ENCODE peak calls at places on chromosomes 12 and 14, in five cellular contexts. Y is fibroblast of pulmonary artery, C is Calu3, F is endothelial cell of umbilical vein, V is uterus. N is an unnamed sample.

GRCh38 chr14:66404051-66404450 is 82.1 kb upstream of the CCDC196 start:
- DNase-seq in Y (no peak), C (no peak), F (no peak), V (no peak), N (no peak)

GRCh38 chr14:70098257-70098809 is 90.4 kb downstream of the SLC8A3 start:
- DNase-seq in Y (peak; percentile 2), C (no peak), F (no peak), V (no peak), N (no peak)

GRCh38 chr12:10562306-10562933 is 51.0 kb downstream of the MAGOHB start:
- DNase-seq in Y (peak; percentile 72), C (peak; percentile 45), F (peak; percentile 72), V (no peak), N (no peak)

GRCh38 chr12:109163150-109163549 is 46.8 kb downstream of the ACACB start:
- DNase-seq in Y (no peak), C (no peak), F (no peak), V (no peak), N (no peak)

GRCh38 chr14:96574171-96574632 is 72.0 kb downstream of the PAPOLA start:
- DNase-seq in Y (peak; percentile 35), C (no peak), F (no peak), V (no peak), N (no peak)

GRCh38 chr12:108455706-108456105 is 59.4 kb upstream of the FICD start:
- DNase-seq in Y (no peak), C (no peak), F (no peak), V (no peak), N (no peak)

GRCh38 chr14:61578745-61579144 is 116.6 kb upstream of the HIF1A start:
- DNase-seq in Y (no peak), C (no peak), F (no peak), V (no peak), N (no peak)

GRCh38 chr14:84197704-84198103 is 1332.2 kb upstream of the FLRT2 start:
- DNase-seq in Y (no peak), C (no peak), F (no peak), V (no peak), N (no peak)

GRCh38 chr14:81400202-81400678 is at the start of gene STON2:
- DNase-seq in Y (peak; percentile 10), C (peak; percentile 38), F (no peak), V (no peak), N (no peak)

GRCh38 chr14:70013269-70013873 is 134.2 kb downstream of the SMOC1 start:
- DNase-seq in Y (peak; percentile 23), C (peak; percentile 73), F (peak; percentile 34), V (no peak), N (no peak)

GRCh38 chr14:35909675-35910074 is 83.5 kb downstream of the BRMS1L start:
- DNase-seq in Y (no peak), C (no peak), F (no peak), V (no peak), N (no peak)

GRCh38 chr14:31947680-31948580 is 129.2 kb upstream of the ARHGAP5 start:
- DNase-seq in Y (no peak), C (no peak), F (no peak), V (no peak), N (no peak)

GRCh38 chr12:66119229-66119869 is 11.2 kb downstream of the LLPH start:
- DNase-seq in Y (no peak), C (no peak), F (no peak), V (no peak), N (no peak)

GRCh38 chr12:82174936-82175335 is 183.3 kb downstream of the CCDC59 start:
- DNase-seq in Y (no peak), C (peak; percentile 28), F (no peak), V (no peak), N (no peak)

GRCh38 chr12:52195065-52195730 is 3.4 kb upstream of the KRT80 start:
- DNase-seq in Y (peak; percentile 93), C (no peak), F (no peak), V (peak; percentile 65), N (peak; percentile 62)
- TF ChIP-seq CTCF in Y (no peak), C (no peak), F (no peak), V (no peak), N (no peak)

GRCh38 chr12:43338848-43339526 is 213.0 kb downstream of the ADAMTS20 start:
- DNase-seq in Y (peak; percentile 75), C (peak; percentile 4), F (peak; percentile 86), V (no peak), N (no peak)
- TF ChIP-seq CTCF in Y (peak; percentile 64), C (peak; percentile 19), F (peak; percentile 40), V (peak; percentile 61), N (peak; percentile 30)

DNA sequence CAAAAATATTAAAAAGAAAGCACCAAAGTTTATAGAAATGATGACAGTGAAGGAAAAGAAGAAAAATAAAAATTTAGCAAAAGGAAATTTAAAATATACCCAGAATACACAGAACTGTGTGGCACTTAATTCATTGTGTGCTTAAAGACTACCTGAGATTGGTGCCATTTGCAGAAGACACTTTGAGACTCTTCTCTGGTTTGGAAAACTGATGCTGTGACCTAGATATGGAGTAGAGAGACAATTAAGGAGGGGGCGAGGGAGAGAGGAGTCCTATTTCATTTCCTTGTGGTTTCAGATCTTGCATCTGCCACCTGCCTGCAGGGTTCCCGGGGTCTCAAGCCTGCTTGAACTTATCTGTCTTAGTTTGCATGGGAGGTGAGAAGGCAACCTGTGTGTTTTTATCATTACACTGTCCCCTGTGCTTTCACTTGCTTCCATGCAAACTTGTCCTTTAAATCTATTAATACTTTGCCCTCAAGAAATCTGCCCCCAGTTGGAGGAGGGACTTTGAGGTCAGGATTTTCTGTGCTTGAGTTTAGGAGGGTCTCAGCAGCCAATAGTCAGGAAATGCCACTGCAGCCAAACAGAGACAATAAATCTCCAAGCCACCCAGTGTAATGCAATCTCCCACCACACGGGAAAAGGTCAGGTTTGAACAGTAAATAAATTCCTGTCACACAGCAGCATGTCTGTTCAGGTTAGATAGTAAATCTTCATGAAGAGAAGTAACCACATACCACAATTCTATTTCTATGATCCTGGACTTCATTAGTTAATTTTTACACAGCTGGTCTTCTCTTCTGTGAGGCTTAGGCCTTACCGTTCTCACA is 119.4 kb downstream of the CAND1 start:
- DNase-seq in Y (no peak), C (no peak), F (no peak), V (no peak), N (no peak)
- TF ChIP-seq CTCF in Y (peak; percentile 15), C (peak; percentile 16), F (no peak), V (no peak), N (no peak)

GRCh38 chr12:39442895-39443703 is at the start of gene KIF21A:
- DNase-seq in Y (peak; percentile 94), C (peak; percentile 94), F (peak; percentile 94), V (peak; percentile 86), N (peak; percentile 91)
- TF ChIP-seq CTCF in Y (peak; percentile 16), C (peak; percentile 48), F (peak; percentile 65), V (peak; percentile 15), N (peak; percentile 58)

DNA sequence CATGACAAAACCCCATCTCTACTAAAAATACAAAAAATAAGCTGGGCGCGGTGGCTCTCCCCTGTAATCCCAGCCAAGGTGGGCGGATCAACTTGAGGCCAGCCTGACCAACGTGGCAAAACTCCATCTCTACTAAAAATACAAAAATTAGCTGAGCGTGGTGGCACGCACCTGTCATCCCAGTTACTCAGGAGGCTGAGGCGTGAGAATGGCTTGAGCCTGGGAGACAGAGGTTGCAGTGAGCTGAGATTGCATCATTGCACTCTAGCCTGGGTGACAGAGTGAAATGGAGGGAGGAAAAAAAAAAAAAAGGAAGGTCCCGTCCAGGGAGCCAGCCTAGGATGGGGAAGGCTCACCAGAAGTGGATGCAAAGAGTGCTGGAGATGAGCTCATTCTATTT is 2.0 kb upstream of the CD27 start:
- DNase-seq in Y (no peak), C (no peak), F (no peak), V (no peak), N (no peak)
- TF ChIP-seq CTCF in Y (no peak), C (no peak), F (no peak), V (no peak), N (no peak)

GRCh38 chr12:56645717-56646446 is at the start of gene ATP5F1B:
- DNase-seq in Y (peak; percentile 100), C (peak; percentile 97), F (peak; percentile 100), V (peak; percentile 99), N (peak; percentile 92)
- TF ChIP-seq CTCF in Y (no peak), C (no peak), F (no peak), V (peak; percentile 7), N (no peak)

DNA sequence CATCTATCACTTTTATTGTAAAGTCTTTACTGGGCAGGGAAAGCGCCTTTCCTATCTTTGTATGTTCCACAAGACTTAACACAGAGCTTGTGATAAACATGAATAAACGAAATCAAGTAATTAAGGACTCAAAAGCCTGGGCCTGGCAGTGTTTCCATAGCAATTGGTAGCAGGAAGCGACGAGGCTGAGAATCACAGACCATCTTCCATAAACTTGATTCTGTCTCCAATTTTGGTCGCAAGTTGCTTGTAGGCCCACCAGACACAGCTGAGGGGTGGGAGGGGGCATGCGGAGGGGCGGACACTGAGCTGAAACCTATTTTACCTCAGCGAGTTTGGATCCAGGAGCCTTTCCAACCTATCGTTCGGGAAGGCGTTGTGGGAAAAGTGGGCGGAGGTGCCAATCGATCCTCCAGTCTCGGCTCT is 295 bp downstream of the CCDC38 start:
- DNase-seq in Y (no peak), C (no peak), F (no peak), V (no peak), N (no peak)
- TF ChIP-seq CTCF in Y (no peak), C (no peak), F (no peak), V (no peak), N (no peak)

GRCh38 chr14:103694572-103695026 is 20.7 kb downstream of the XRCC3 start:
- DNase-seq in Y (no peak), C (no peak), F (no peak), V (peak; percentile 13), N (no peak)
- TF ChIP-seq CTCF in Y (no peak), C (no peak), F (no peak), V (no peak), N (no peak)

N was measured in ovary.